ENCODE peak calls at places on chromosomes 11 and 22, in ten cellular contexts. B, R, S, U, E, G, J, I, V and Y are unnamed samples.
A peak's percentile ranks its signal among the peaks of the same experiment; 100 is the strongest.

GRCh38 chr22:38446018-38446601 is 8.9 kb downstream of the KCNJ4 start:
- DNase-seq in B (peak; percentile 56), R (no peak), S (no peak), U (no peak), E (no peak), G (no peak), J (no peak), I (no peak), V (no peak), Y (no peak)

GRCh38 chr22:18005201-18005926 is 19.0 kb downstream of the MICAL3 start:
- DNase-seq in B (no peak), R (no peak), S (no peak), U (no peak), E (no peak), G (no peak), J (no peak), I (peak; percentile 39), V (no peak), Y (no peak)

GRCh38 chr11:92286718-92287117 is 62.1 kb downstream of the FAT3 start:
- DNase-seq in B (no peak), R (no peak), S (no peak), U (no peak), E (no peak), G (no peak), J (no peak), I (no peak), V (no peak), Y (no peak)

GRCh38 chr22:29798801-29799200 is 31.6 kb downstream of the UQCR10 start:
- DNase-seq in B (peak; percentile 44), R (no peak), S (no peak), U (peak; percentile 40), E (no peak), G (no peak), J (no peak), I (no peak), V (no peak), Y (no peak)

GRCh38 chr11:67163006-67163405 is 43.9 kb downstream of the KDM2A start:
- DNase-seq in B (no peak), R (no peak), S (no peak), U (no peak), E (no peak), G (no peak), J (no peak), I (no peak), V (no peak), Y (no peak)

GRCh38 chr22:39208013-39208680 is 36.6 kb downstream of the PDGFB start:
- DNase-seq in B (no peak), R (no peak), S (no peak), U (no peak), E (no peak), G (peak; percentile 53), J (no peak), I (no peak), V (peak; percentile 36), Y (no peak)

GRCh38 chr11:102780491-102780918 is at the start of gene MMP10:
- DNase-seq in B (no peak), R (no peak), S (no peak), U (no peak), E (no peak), G (no peak), J (peak; percentile 63), I (no peak), V (no peak), Y (peak; percentile 35)

GRCh38 chr11:1927151-1928037 is 7.9 kb downstream of the TNNT3 start:
- DNase-seq in B (peak; percentile 50), R (no peak), S (no peak), U (no peak), E (no peak), G (no peak), J (no peak), I (no peak), V (peak; percentile 69), Y (no peak)

DNA sequence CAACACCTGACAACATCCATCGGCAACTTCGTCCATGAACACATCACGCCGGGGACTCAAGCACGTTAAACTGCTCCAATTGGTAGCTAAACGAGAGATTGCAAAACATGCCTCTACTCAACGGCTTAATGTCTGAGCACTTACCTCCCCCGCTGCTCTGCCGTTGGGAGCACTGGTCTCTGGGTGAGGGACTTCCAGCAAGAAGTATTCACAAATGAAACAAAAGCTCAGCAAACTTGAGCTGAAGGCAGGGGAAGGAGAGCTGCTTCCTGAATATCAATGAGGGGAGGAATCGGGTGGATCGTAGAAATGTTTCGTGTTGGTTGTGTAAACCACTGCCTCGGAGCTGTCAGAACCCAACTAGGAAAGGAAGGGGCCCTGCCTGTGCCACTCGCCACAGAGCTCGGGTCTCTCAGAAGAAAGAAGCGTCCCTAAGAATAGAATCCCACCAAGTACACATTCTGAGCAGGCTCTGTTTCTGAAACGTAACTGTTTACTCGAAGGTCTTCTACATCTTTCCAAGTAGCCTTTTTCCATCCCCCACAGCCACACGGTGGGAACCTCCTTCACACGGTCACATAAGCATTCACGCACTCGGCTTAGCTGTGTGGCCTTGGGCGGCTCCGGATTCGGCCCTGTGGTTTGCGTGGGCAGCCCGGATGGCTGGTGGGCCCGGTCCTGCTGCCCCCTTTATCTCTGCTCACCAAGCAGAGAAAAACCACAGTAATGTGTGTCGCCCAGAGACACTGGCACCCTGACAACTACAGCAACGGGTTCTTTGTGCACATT is at the start of gene MLC1:
- DNase-seq in B (no peak), R (peak; percentile 10), S (no peak), U (no peak), E (no peak), G (no peak), J (no peak), I (no peak), V (no peak), Y (no peak)
- H3K4me3 ChIP-seq in B (no peak within 1 kb of the TSS), R (peak within 1 kb of the TSS; percentile 5), S (no peak within 1 kb of the TSS), U (no peak within 1 kb of the TSS), E (no peak within 1 kb of the TSS), G (peak within 1 kb of the TSS; percentile 14), J (no peak within 1 kb of the TSS), I (no peak within 1 kb of the TSS), V (no peak within 1 kb of the TSS), Y (no peak within 1 kb of the TSS)

DNA sequence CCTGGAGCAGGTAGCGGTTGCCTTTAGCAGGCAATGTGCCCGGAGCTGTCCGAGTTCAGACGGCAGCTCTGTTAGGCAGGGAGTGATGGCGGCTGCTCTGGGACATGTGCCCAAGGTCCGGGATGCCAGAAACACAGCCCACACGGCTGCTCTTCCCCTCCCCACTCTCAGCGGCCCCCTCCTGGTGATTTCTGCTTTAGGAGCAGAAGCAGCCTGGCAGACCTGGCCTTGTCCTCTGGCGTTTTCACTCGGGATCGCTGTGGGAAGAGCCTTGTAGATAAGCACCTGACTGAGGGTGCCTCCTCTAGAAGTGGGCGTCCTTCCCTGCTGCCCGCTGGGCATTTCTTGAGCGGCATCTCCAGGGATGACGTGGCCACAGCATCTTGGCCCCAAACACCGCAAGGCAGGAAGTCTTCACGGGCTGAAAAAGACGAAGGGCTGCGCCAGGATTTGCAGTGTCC is 392.2 kb downstream of the TBC1D22A start:
- DNase-seq in B (peak; percentile 75), R (no peak), S (no peak), U (peak; percentile 88), E (no peak), G (no peak), J (no peak), I (peak; percentile 77), V (peak; percentile 67), Y (no peak)
- H3K27ac ChIP-seq in B (no peak overlapping the region), R (no peak overlapping the region), S (no peak overlapping the region), U (no peak overlapping the region), E (peak overlapping the region; percentile 17), G (no peak overlapping the region), J (no peak overlapping the region), I (no peak overlapping the region), V (no peak overlapping the region), Y (no peak overlapping the region)

GRCh38 chr11:71447791-71448256 is 369 bp downstream of the DHCR7 start:
- DNase-seq in B (peak; percentile 58), R (peak; percentile 5), S (peak; percentile 25), U (peak; percentile 56), E (no peak), G (peak; percentile 76), J (peak; percentile 33), I (peak; percentile 50), V (no peak), Y (no peak)

GRCh38 chr11:71446150-71446549 is 2.0 kb downstream of the DHCR7 start:
- DNase-seq in B (no peak), R (no peak), S (no peak), U (no peak), E (no peak), G (no peak), J (no peak), I (no peak), V (no peak), Y (no peak)

GRCh38 chr11:71444811-71445210 is 3.4 kb downstream of the DHCR7 start:
- DNase-seq in B (no peak), R (no peak), S (no peak), U (no peak), E (no peak), G (no peak), J (no peak), I (no peak), V (no peak), Y (no peak)

GRCh38 chr11:71448257-71449161 is at the start of gene DHCR7:
- DNase-seq in B (peak; percentile 98), R (peak; percentile 87), S (peak; percentile 91), U (peak; percentile 98), E (no peak), G (peak; percentile 98), J (peak; percentile 96), I (peak; percentile 96), V (peak; percentile 97), Y (peak; percentile 92)

DNA sequence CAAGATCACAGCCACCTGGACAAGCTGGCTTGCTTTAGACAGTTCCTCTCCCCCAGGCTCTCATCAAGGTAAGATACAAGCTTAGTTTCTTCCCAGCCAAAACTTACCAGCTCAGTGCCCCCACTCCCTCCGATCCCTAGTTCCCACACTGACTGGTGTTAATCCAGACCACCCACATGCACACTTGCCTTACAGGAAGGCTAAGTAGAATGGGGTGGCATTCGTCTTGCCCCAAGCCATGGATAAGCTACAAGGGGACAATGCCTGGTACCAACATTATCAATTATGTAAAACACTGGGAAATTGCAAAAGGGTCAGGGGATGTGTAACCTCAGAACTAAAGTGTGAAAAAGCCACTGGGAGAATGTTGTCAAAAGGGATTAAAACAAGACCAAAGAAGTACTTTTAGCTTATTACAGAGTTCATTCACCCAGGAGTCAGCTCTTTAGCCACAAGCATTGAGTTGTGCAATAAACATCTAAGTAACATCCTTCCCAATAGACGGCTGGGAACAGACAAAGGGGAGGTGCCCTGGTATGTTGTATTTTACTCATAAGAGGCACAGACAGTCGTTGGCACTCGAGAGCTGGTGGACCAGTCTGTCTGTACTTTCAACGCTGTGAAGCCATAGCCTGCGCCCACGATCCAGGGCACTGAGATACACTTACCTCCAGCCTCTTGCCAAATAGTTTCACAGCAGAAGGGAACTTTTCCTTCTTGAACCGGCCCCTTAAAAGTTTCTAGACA is 1.1 kb downstream of the DHCR7 start:
- DNase-seq in B (no peak), R (peak; percentile 4), S (peak; percentile 63), U (peak; percentile 86), E (no peak), G (no peak), J (no peak), I (peak; percentile 39), V (no peak), Y (no peak)
- H3K4me3 ChIP-seq in B (peak overlapping the region; percentile 86), R (peak overlapping the region; percentile 86), S (peak overlapping the region; percentile 65), U (no peak overlapping the region), E (peak overlapping the region; percentile 73), G (peak overlapping the region; percentile 93), J (peak overlapping the region; percentile 75), I (no peak overlapping the region), V (no peak overlapping the region), Y (peak overlapping the region; percentile 83)

DNA sequence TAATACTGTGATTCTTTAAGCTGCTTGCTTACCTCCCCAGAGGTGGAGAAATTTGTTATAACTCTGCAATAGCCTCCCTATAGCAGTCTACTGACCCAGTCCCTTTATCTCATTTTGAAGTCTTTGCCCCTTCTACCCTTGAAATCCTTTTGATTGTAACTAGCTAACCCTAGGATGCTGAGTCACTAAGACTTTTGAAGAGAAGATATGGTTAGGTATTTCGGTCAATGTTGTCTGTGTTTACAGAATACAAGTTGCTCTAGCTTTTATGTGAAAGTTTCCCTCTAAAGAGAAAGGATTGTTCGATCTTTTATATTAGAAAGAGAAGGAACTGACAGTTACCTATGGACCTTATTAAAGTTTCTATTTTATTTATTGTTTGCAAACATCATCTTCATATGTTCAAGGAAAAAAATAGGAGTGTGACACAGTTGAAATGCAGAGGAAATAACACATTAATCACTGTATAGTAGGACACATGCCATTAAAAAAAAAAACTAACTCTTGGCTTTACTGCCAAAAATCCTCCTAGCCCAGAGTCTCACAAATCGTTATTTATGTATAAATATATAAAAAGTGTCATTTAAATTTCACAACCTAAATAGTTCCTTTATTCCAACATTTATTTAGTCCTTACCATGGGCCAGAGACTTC is 3.1 kb downstream of the HYLS1 start:
- DNase-seq in B (no peak), R (no peak), S (no peak), U (no peak), E (no peak), G (no peak), J (no peak), I (no peak), V (no peak), Y (no peak)
- H3K27ac ChIP-seq in B (no peak overlapping the region), R (no peak overlapping the region), S (no peak overlapping the region), U (no peak overlapping the region), E (no peak overlapping the region), G (no peak overlapping the region), J (peak overlapping the region; percentile 67), I (no peak overlapping the region), V (no peak overlapping the region), Y (no peak overlapping the region)